ENCODE peak calls at places on chromosomes 2 and 18, in eight cellular contexts. X is AG09309; S is T-cell; H is RPMI8226; B is hypothalamus; G is stimulated activated CD4-positive, alpha-beta T cell treated with anti-CD3 and anti-CD28 coated beads, Interleukin-4, amount 100 ng/mL, for 1 hour; Y is uterus; T is amygdala. P is an unnamed sample.

GRCh38 chr2:32068-32467 is 14.2 kb downstream of the FAM110C start:
- DNase-seq in X (no peak), S (no peak), H (no peak), B (no peak), G (peak), Y (no peak), T (no peak), P (no peak)

GRCh38 chr2:72719416-72719815 is 106.4 kb downstream of the EXOC6B start:
- DNase-seq in X (no peak), S (no peak), H (no peak), B (no peak), G (no peak), Y (no peak), T (no peak), P (no peak)

GRCh38 chr2:32008811-32009478 is 1.9 kb downstream of the MEMO1 start:
- DNase-seq in X (no peak), S (peak), H (peak), B (no peak), G (peak), Y (no peak), T (no peak), P (no peak)

GRCh38 chr2:62370304-62371250 is 135.4 kb downstream of the TMEM17 start:
- DNase-seq in X (no peak), S (no peak), H (no peak), B (no peak), G (no peak), Y (no peak), T (no peak), P (no peak)

GRCh38 chr2:79993144-79993543 is 311.4 kb downstream of the LRRTM1 start:
- DNase-seq in X (no peak), S (no peak), H (no peak), B (no peak), G (no peak), Y (no peak), T (no peak), P (no peak)

GRCh38 chr2:3356799-3357198 is 20.8 kb downstream of the EIPR1 start:
- DNase-seq in X (no peak), S (no peak), H (no peak), B (no peak), G (no peak), Y (no peak), T (no peak), P (no peak)

GRCh38 chr18:77948571-77948970 is 698.9 kb downstream of the GALR1 start:
- DNase-seq in X (no peak), S (no peak), H (no peak), B (no peak), G (no peak), Y (no peak), T (no peak), P (no peak)

GRCh38 chr2:33226546-33226945 is 249.9 kb upstream of the RASGRP3 start:
- DNase-seq in X (no peak), S (no peak), H (no peak), B (no peak), G (no peak), Y (no peak), T (no peak), P (no peak)

GRCh38 chr2:203708846-203709815 is 2.7 kb downstream of the CD28 start:
- DNase-seq in X (no peak), S (no peak), H (no peak), B (no peak), G (no peak), Y (no peak), T (no peak), P (no peak)

GRCh38 chr2:171086352-171087290 is 74.1 kb downstream of the TLK1 start:
- DNase-seq in X (peak), S (peak), H (peak), B (peak), G (peak), Y (peak), T (no peak), P (peak)

GRCh38 chr2:125837108-125837507 is 818.9 kb upstream of the GYPC start:
- DNase-seq in X (no peak), S (no peak), H (no peak), B (no peak), G (no peak), Y (no peak), T (no peak), P (no peak)

GRCh38 chr2:196515041-196515440 is 124.5 kb upstream of the CCDC150 start:
- DNase-seq in X (no peak), S (no peak), H (peak), B (no peak), G (no peak), Y (no peak), T (no peak), P (no peak)

GRCh38 chr2:10014418-10015190 is 28.7 kb upstream of the KLF11 start:
- DNase-seq in X (no peak), S (no peak), H (no peak), B (no peak), G (no peak), Y (no peak), T (no peak), P (no peak)

GRCh38 chr2:84811839-84812238 is 69.0 kb downstream of the TRABD2A start:
- DNase-seq in X (no peak), S (no peak), H (no peak), B (no peak), G (no peak), Y (no peak), T (no peak), P (no peak)

GRCh38 chr2:149087751-149088150 is 49.3 kb downstream of the LYPD6B start:
- DNase-seq in X (no peak), S (no peak), H (no peak), B (no peak), G (no peak), Y (no peak), T (no peak), P (no peak)

GRCh38 chr2:54697934-54698333 is 25.5 kb upstream of the EML6 start:
- DNase-seq in X (no peak), S (no peak), H (no peak), B (no peak), G (no peak), Y (no peak), T (no peak), P (no peak)

GRCh38 chr2:232351686-232352510 is 26.7 kb upstream of the ALPP start:
- DNase-seq in X (no peak), S (no peak), H (no peak), B (no peak), G (no peak), Y (no peak), T (no peak), P (no peak)

GRCh38 chr2:136136921-136137320 is 19.0 kb upstream of the CXCR4 start:
- DNase-seq in X (no peak), S (no peak), H (peak), B (no peak), G (no peak), Y (no peak), T (no peak), P (no peak)

P was measured in frontal cortex.